ENCODE peak calls at places on chromosomes 3 and 15, in seven cellular contexts. W is uterus; D is ACHN; I is central memory CD4-positive, alpha-beta T cell; G is H54; P is esophagus muscularis mucosa; B is NCI-H345. X is an unnamed sample.

GRCh38 chr3:122784436-122784835 is 9.2 kb downstream of the HSPBAP1 start:
- DNase-seq in I (no peak), W (no peak), B (no peak), P (no peak), D (no peak), G (peak), X (no peak)

GRCh38 chr3:177286034-177286433 is 88.8 kb upstream of the TBL1XR1 start:
- DNase-seq in I (no peak), B (no peak), G (peak), P (no peak), W (no peak), D (no peak), X (peak)

GRCh38 chr15:53746101-53746500 is 13.4 kb downstream of the WDR72 start:
- DNase-seq in P (no peak), I (no peak), W (no peak), B (peak), G (no peak), D (no peak), X (peak)

GRCh38 chr3:185717121-185717520 is 107.7 kb downstream of the IGF2BP2 start:
- DNase-seq in W (no peak), G (no peak), P (no peak), B (no peak), D (peak), I (no peak), X (no peak)

GRCh38 chr15:66928101-66928500 is 137.3 kb upstream of the SMAD3 start:
- DNase-seq in B (no peak), W (no peak), P (no peak), I (no peak), D (no peak), G (no peak), X (no peak)

GRCh38 chr3:149114458-149114857 is 15.0 kb upstream of the HPS3 start:
- DNase-seq in I (no peak), W (no peak), G (no peak), D (no peak), B (no peak), P (no peak), X (no peak)

GRCh38 chr3:188185717-188186236 is 31.8 kb downstream of the LPP start:
- DNase-seq in P (no peak), I (no peak), G (no peak), B (peak), W (no peak), D (no peak), X (no peak)

GRCh38 chr3:159928692-159929091 is 59.9 kb upstream of the IL12A start:
- DNase-seq in P (peak), W (no peak), I (no peak), B (no peak), G (peak), D (peak), X (peak)

GRCh38 chr15:73745073-73745472 is 8.1 kb downstream of the INSYN1 start:
- DNase-seq in D (no peak), P (no peak), G (no peak), I (no peak), B (no peak), W (no peak), X (no peak)

GRCh38 chr3:124318014-124318413 is 326.1 kb upstream of the ROPN1 start:
- DNase-seq in P (no peak), B (no peak), G (no peak), W (no peak), D (no peak), I (no peak), X (no peak)

GRCh38 chr3:3734881-3735280 is 64.3 kb upstream of the LRRN1 start:
- DNase-seq in W (no peak), D (no peak), I (no peak), G (no peak), B (no peak), P (no peak), X (no peak)

GRCh38 chr3:133489466-133490085 is 83.9 kb upstream of the CDV3 start:
- DNase-seq in B (no peak), G (no peak), D (no peak), I (no peak), P (peak), W (no peak), X (no peak)

GRCh38 chr3:170741756-170742530 is 128.1 kb downstream of the RPL22L1 start:
- DNase-seq in D (no peak), W (no peak), I (no peak), B (no peak), G (no peak), P (no peak), X (no peak)

GRCh38 chr3:80676869-80677268 is 909.1 kb upstream of the ROBO1 start:
- DNase-seq in D (no peak), I (no peak), G (no peak), P (no peak), W (no peak), B (no peak), X (no peak)